ENCODE peak calls at places on chromosomes 6 and 20, in five cellular contexts. Q is DND-41, P is kidney, A is pancreas, T is GM12865. W is an unnamed sample.

GRCh38 chr6:148509789-148510581 is 167.3 kb downstream of the SASH1 start:
- DNase-seq in P (no peak), A (no peak), T (peak), Q (no peak), W (peak)

GRCh38 chr6:159623156-159623555 is 69.9 kb downstream of the SOD2 start:
- DNase-seq in T (no peak), Q (no peak), A (no peak), P (no peak), W (no peak)

GRCh38 chr20:57250607-57251343 is 15.7 kb downstream of the BMP7 start:
- DNase-seq in T (peak), P (no peak), A (no peak), Q (peak), W (no peak)

GRCh38 chr6:166966268-166966667 is 9.9 kb upstream of the RNASET2 start:
- DNase-seq in P (no peak), A (no peak), Q (no peak), T (no peak), W (no peak)

GRCh38 chr20:4613718-4614620 is 107.7 kb upstream of the PRND start:
- DNase-seq in Q (peak), T (peak), A (no peak), P (no peak), W (peak)

GRCh38 chr20:58775371-58775770 is 75.3 kb downstream of the GNAS-AS1 start:
- DNase-seq in T (no peak), A (no peak), P (peak), Q (no peak), W (no peak)

GRCh38 chr6:162416845-162417537 is 310.6 kb downstream of the PRKN start:
- DNase-seq in A (no peak), Q (no peak), T (no peak), P (no peak), W (no peak)

GRCh38 chr20:64044484-64045247 is 4.8 kb downstream of the SOX18 start:
- DNase-seq in Q (no peak), P (no peak), A (no peak), T (no peak), W (no peak)

GRCh38 chr6:70099732-70100131 is 203.2 kb downstream of the COL9A1 start:
- DNase-seq in A (no peak), Q (no peak), T (no peak), P (no peak), W (no peak)

GRCh38 chr6:70108230-70108629 is 194.7 kb downstream of the COL9A1 start:
- DNase-seq in A (no peak), Q (no peak), T (peak), P (no peak), W (peak)

GRCh38 chr6:70103798-70104197 is 199.1 kb downstream of the COL9A1 start:
- DNase-seq in Q (no peak), T (peak), A (no peak), P (no peak), W (no peak)
- TF ChIP-seq CTCF in Q (peak), T (peak), A (peak), P (peak), W (no peak)

GRCh38 chr6:108621117-108621516 is 60.4 kb downstream of the FOXO3 start:
- DNase-seq in T (no peak), A (no peak), P (peak), Q (no peak), W (no peak)

GRCh38 chr6:108626777-108627176 is 66.1 kb downstream of the FOXO3 start:
- DNase-seq in T (no peak), P (no peak), A (no peak), Q (no peak), W (no peak)

GRCh38 chr6:108619431-108620197 is 58.9 kb downstream of the FOXO3 start:
- DNase-seq in A (no peak), P (no peak), Q (no peak), T (no peak), W (no peak)

GRCh38 chr6:108623995-108624394 is 63.3 kb downstream of the FOXO3 start:
- DNase-seq in T (no peak), Q (no peak), A (no peak), P (no peak), W (no peak)

GRCh38 chr6:108622601-108623335 is 62.1 kb downstream of the FOXO3 start:
- DNase-seq in P (no peak), A (no peak), T (no peak), Q (no peak), W (no peak)
- TF ChIP-seq CTCF in P (no peak), A (no peak), T (no peak), Q (no peak), W (no peak)

GRCh38 chr20:48448601-48449384 is 379.0 kb downstream of the PREX1 start:
- DNase-seq in T (no peak), Q (no peak), A (no peak), P (no peak), W (peak)
- TF ChIP-seq CTCF in T (no peak), Q (no peak), A (no peak), P (no peak), W (peak)

GRCh38 chr20:49278036-49278816 is at the start of gene ZNFX1:
- DNase-seq in A (peak), T (peak), P (peak), Q (peak), W (peak)

GRCh38 chr20:49275634-49276033 is 2.2 kb downstream of the ZNFX1 start:
- DNase-seq in A (no peak), P (no peak), Q (no peak), T (no peak), W (no peak)

GRCh38 chr20:49277786-49278035 is 146 bp downstream of the ZNFX1 start:
- DNase-seq in A (no peak), Q (no peak), P (no peak), T (no peak), W (no peak)

GRCh38 chr20:49276201-49276894 is 1.5 kb downstream of the ZNFX1 start:
- DNase-seq in A (no peak), T (peak), Q (no peak), P (no peak), W (peak)

DNA sequence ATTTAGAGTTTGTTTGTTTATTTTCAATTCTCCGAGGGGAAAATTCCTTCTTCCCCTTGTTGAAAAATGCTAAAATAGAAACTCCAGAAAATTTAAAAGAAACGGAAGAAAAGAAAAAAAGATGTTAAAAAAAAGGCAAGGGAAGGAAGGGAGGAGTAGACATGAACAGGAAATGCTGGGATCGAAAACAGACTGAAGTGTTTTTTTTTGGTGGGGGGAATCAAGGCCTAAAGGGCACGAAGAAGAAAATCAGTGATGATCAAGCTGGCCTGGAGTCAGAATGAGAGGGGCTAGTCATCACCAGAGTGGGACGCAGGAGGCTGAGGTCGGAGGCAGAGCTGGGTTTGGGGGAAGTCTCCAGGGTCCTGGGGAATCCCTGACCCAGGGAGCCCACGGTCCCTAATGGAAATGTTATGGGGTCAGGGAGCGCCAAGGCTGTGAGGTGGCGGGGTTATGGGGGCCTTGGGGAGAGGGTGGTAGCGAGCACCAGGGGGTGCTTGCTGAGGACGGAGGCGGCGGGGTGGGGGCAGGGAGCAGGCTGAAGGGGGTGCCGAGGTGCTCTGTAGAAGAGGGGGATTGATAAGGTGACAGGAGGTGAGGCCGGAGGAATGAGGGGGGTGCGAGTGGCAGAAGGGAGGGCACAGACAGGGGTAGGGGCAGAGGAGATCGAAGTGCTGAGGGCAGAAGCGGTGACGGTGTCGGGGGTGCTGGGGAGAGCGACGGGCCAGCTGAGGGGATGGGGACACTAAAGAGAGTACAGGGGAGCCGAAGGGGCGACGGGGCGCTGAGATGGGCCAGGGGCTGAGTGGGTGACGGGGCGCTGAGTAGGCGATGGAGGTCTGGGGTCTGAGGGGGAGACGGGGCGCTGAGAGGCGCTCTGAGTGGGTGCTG is 717 bp downstream of the ZNFX1 start:
- DNase-seq in T (peak), P (peak), Q (peak), A (peak), W (peak)
- TF ChIP-seq CTCF in T (no peak), P (no peak), Q (no peak), A (no peak), W (no peak)

GRCh38 chr20:672975-673604 is 2.5 kb downstream of the SCRT2 start:
- DNase-seq in A (no peak), Q (no peak), T (no peak), P (no peak), W (no peak)
- TF ChIP-seq CTCF in A (no peak), Q (peak), T (peak), P (no peak), W (no peak)

GRCh38 chr6:48978016-48978415 is 485.0 kb downstream of the MMUT start:
- DNase-seq in A (no peak), Q (no peak), P (no peak), T (no peak), W (no peak)
- TF ChIP-seq CTCF in A (no peak), Q (no peak), P (no peak), T (no peak), W (no peak)

GRCh38 chr20:45685896-45686295 is 15.9 kb upstream of the WFDC11 start:
- DNase-seq in T (no peak), P (no peak), Q (no peak), A (no peak), W (no peak)
- TF ChIP-seq CTCF in T (no peak), P (no peak), Q (peak), A (no peak), W (no peak)

GRCh38 chr6:8707369-8707768 is 272.0 kb upstream of the SLC35B3 start:
- DNase-seq in T (no peak), A (no peak), P (no peak), Q (no peak), W (no peak)

GRCh38 chr6:8705435-8706020 is 270.2 kb upstream of the SLC35B3 start:
- DNase-seq in A (no peak), T (no peak), Q (no peak), P (no peak), W (no peak)

GRCh38 chr6:8703059-8703458 is 267.7 kb upstream of the SLC35B3 start:
- DNase-seq in A (no peak), Q (no peak), P (no peak), T (no peak), W (no peak)

GRCh38 chr6:8710668-8711431 is 275.5 kb upstream of the SLC35B3 start:
- DNase-seq in P (no peak), Q (no peak), T (no peak), A (no peak), W (no peak)

DNA sequence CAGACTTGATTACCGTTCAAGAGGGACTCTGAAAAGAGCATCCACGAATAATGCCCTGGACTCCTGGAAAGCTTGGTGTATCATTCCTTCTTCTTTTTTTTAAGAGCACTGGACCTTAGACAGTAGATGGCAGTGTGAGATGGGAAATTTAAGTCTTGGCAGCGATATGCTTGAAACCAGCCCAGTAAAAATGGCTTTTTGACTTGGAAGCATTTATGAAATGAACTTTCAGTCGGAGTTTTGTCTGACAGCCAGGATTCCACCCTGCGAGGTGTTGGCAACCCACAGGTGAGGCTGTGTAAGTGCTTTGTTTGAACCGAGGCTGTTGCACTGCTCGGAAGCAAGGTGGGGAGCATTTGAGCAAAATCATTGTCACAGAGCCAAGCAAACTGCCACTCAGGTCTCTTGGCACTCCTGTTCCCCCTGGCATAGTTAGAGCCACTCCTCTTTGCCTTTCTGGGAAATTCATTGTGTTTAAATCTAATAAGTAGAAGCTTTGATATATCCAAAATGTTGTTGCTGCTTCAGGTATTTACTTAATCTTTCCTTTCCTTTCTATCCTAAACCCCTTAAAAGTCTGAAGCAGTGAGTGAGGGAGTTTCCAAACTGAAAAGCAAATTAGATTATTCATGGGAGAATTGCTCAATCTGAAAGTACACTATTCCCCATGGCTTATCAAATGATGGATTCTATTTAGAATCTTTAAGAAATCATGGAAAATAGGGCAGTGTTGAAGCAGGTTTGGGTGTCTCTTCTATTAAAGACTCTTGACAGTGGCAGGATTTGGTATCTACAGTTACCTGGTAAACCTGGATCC is 272.8 kb upstream of the SLC35B3 start:
- DNase-seq in A (no peak), T (peak), Q (no peak), P (no peak), W (peak)
- TF ChIP-seq CTCF in A (peak), T (peak), Q (peak), P (peak), W (peak)